ENCODE peak calls at places on chromosome 9, in eight cellular contexts. One of them, this sample, is unnamed.

GRCh38 chr9:72305102-72305546 is 59.9 kb downstream of the ZFAND5 start:
- DNase-seq in breast epithelium: peak; percentile 64
- DNase-seq in mesenchymal stem cell: peak; percentile 97
- DNase-seq in HCEC 1CT: peak; percentile 35
- DNase-seq in NCI-H345: no peak
- DNase-seq in cardiac fibroblast: peak; percentile 96
- DNase-seq in stimulated activated CD4-positive, alpha-beta T cell treated with anti-CD3 and anti-CD28 coated beads, Interleukin-1b, Interleukin-23, amount 100 ng/mL, for 1 hour: no peak
- DNase-seq in activated B cell treated with CpG ODN at 0.5 μM for 24 hours: peak; percentile 35
- DNase-seq in this sample: peak; percentile 15

GRCh38 chr9:29968831-29969230 is 2395.6 kb upstream of the C9orf72 start:
- DNase-seq in breast epithelium: no peak
- DNase-seq in mesenchymal stem cell: no peak
- DNase-seq in HCEC 1CT: no peak
- DNase-seq in NCI-H345: no peak
- DNase-seq in cardiac fibroblast: no peak
- DNase-seq in stimulated activated CD4-positive, alpha-beta T cell treated with anti-CD3 and anti-CD28 coated beads, Interleukin-1b, Interleukin-23, amount 100 ng/mL, for 1 hour: no peak
- DNase-seq in activated B cell treated with CpG ODN at 0.5 μM for 24 hours: no peak
- DNase-seq in this sample: no peak

GRCh38 chr9:88966894-88967676 is 24.2 kb upstream of the S1PR3 start:
- DNase-seq in breast epithelium: no peak
- DNase-seq in mesenchymal stem cell: no peak
- DNase-seq in HCEC 1CT: no peak
- DNase-seq in NCI-H345: no peak
- DNase-seq in cardiac fibroblast: no peak
- DNase-seq in stimulated activated CD4-positive, alpha-beta T cell treated with anti-CD3 and anti-CD28 coated beads, Interleukin-1b, Interleukin-23, amount 100 ng/mL, for 1 hour: no peak
- DNase-seq in activated B cell treated with CpG ODN at 0.5 μM for 24 hours: no peak
- DNase-seq in this sample: no peak

GRCh38 chr9:132878695-132879064 is at the start of gene SPACA9:
- DNase-seq in breast epithelium: peak; percentile 54
- DNase-seq in mesenchymal stem cell: peak; percentile 71
- DNase-seq in HCEC 1CT: peak; percentile 25
- DNase-seq in NCI-H345: peak; percentile 55
- DNase-seq in cardiac fibroblast: peak; percentile 53
- DNase-seq in stimulated activated CD4-positive, alpha-beta T cell treated with anti-CD3 and anti-CD28 coated beads, Interleukin-1b, Interleukin-23, amount 100 ng/mL, for 1 hour: no peak
- DNase-seq in activated B cell treated with CpG ODN at 0.5 μM for 24 hours: peak; percentile 36
- DNase-seq in this sample: peak; percentile 41

GRCh38 chr9:2411459-2412215 is 209.9 kb upstream of the VLDLR start:
- DNase-seq in breast epithelium: no peak
- DNase-seq in mesenchymal stem cell: peak; percentile 35
- DNase-seq in HCEC 1CT: peak; percentile 43
- DNase-seq in NCI-H345: no peak
- DNase-seq in cardiac fibroblast: peak; percentile 40
- DNase-seq in stimulated activated CD4-positive, alpha-beta T cell treated with anti-CD3 and anti-CD28 coated beads, Interleukin-1b, Interleukin-23, amount 100 ng/mL, for 1 hour: no peak
- DNase-seq in activated B cell treated with CpG ODN at 0.5 μM for 24 hours: no peak
- DNase-seq in this sample: no peak

GRCh38 chr9:131799177-131799823 is 59.4 kb upstream of the RAPGEF1 start:
- DNase-seq in breast epithelium: no peak
- DNase-seq in mesenchymal stem cell: peak; percentile 52
- DNase-seq in HCEC 1CT: peak; percentile 21
- DNase-seq in NCI-H345: no peak
- DNase-seq in cardiac fibroblast: peak; percentile 47
- DNase-seq in stimulated activated CD4-positive, alpha-beta T cell treated with anti-CD3 and anti-CD28 coated beads, Interleukin-1b, Interleukin-23, amount 100 ng/mL, for 1 hour: peak; percentile 37
- DNase-seq in activated B cell treated with CpG ODN at 0.5 μM for 24 hours: peak; percentile 26
- DNase-seq in this sample: no peak

GRCh38 chr9:13480688-13481087 is 201.2 kb upstream of the MPDZ start:
- DNase-seq in breast epithelium: no peak
- DNase-seq in mesenchymal stem cell: no peak
- DNase-seq in HCEC 1CT: no peak
- DNase-seq in NCI-H345: no peak
- DNase-seq in cardiac fibroblast: peak; percentile 6
- DNase-seq in stimulated activated CD4-positive, alpha-beta T cell treated with anti-CD3 and anti-CD28 coated beads, Interleukin-1b, Interleukin-23, amount 100 ng/mL, for 1 hour: no peak
- DNase-seq in activated B cell treated with CpG ODN at 0.5 μM for 24 hours: no peak
- DNase-seq in this sample: no peak

GRCh38 chr9:94920439-94920951 is 194.0 kb downstream of the AOPEP start:
- DNase-seq in breast epithelium: no peak
- DNase-seq in mesenchymal stem cell: peak; percentile 82
- DNase-seq in HCEC 1CT: peak; percentile 80
- DNase-seq in NCI-H345: no peak
- DNase-seq in cardiac fibroblast: peak; percentile 68
- DNase-seq in stimulated activated CD4-positive, alpha-beta T cell treated with anti-CD3 and anti-CD28 coated beads, Interleukin-1b, Interleukin-23, amount 100 ng/mL, for 1 hour: no peak
- DNase-seq in activated B cell treated with CpG ODN at 0.5 μM for 24 hours: no peak
- DNase-seq in this sample: no peak

GRCh38 chr9:74036549-74037231 is 460.4 kb upstream of the RORB start:
- DNase-seq in breast epithelium: no peak
- DNase-seq in mesenchymal stem cell: no peak
- DNase-seq in HCEC 1CT: peak; percentile 74
- DNase-seq in NCI-H345: no peak
- DNase-seq in cardiac fibroblast: no peak
- DNase-seq in stimulated activated CD4-positive, alpha-beta T cell treated with anti-CD3 and anti-CD28 coated beads, Interleukin-1b, Interleukin-23, amount 100 ng/mL, for 1 hour: no peak
- DNase-seq in activated B cell treated with CpG ODN at 0.5 μM for 24 hours: no peak
- DNase-seq in this sample: no peak

GRCh38 chr9:114011313-114011712 is 66.8 kb downstream of the AMBP start:
- DNase-seq in breast epithelium: no peak
- DNase-seq in mesenchymal stem cell: no peak
- DNase-seq in HCEC 1CT: no peak
- DNase-seq in NCI-H345: no peak
- DNase-seq in cardiac fibroblast: no peak
- DNase-seq in stimulated activated CD4-positive, alpha-beta T cell treated with anti-CD3 and anti-CD28 coated beads, Interleukin-1b, Interleukin-23, amount 100 ng/mL, for 1 hour: no peak
- DNase-seq in activated B cell treated with CpG ODN at 0.5 μM for 24 hours: no peak
- DNase-seq in this sample: no peak

GRCh38 chr9:114284316-114285060 is 38.4 kb upstream of the ORM1 start:
- DNase-seq in breast epithelium: no peak
- DNase-seq in mesenchymal stem cell: no peak
- DNase-seq in HCEC 1CT: no peak
- DNase-seq in NCI-H345: no peak
- DNase-seq in cardiac fibroblast: no peak
- DNase-seq in stimulated activated CD4-positive, alpha-beta T cell treated with anti-CD3 and anti-CD28 coated beads, Interleukin-1b, Interleukin-23, amount 100 ng/mL, for 1 hour: no peak
- DNase-seq in activated B cell treated with CpG ODN at 0.5 μM for 24 hours: no peak
- DNase-seq in this sample: no peak

GRCh38 chr9:69658987-69659677 is 13.0 kb downstream of the APBA1 start:
- DNase-seq in breast epithelium: no peak
- DNase-seq in mesenchymal stem cell: peak; percentile 47
- DNase-seq in HCEC 1CT: no peak
- DNase-seq in NCI-H345: peak; percentile 11
- DNase-seq in cardiac fibroblast: no peak
- DNase-seq in stimulated activated CD4-positive, alpha-beta T cell treated with anti-CD3 and anti-CD28 coated beads, Interleukin-1b, Interleukin-23, amount 100 ng/mL, for 1 hour: no peak
- DNase-seq in activated B cell treated with CpG ODN at 0.5 μM for 24 hours: no peak
- DNase-seq in this sample: no peak

GRCh38 chr9:89662718-89663246 is 58.0 kb downstream of the GADD45G start:
- DNase-seq in breast epithelium: no peak
- DNase-seq in mesenchymal stem cell: peak; percentile 8
- DNase-seq in HCEC 1CT: no peak
- DNase-seq in NCI-H345: no peak
- DNase-seq in cardiac fibroblast: no peak
- DNase-seq in stimulated activated CD4-positive, alpha-beta T cell treated with anti-CD3 and anti-CD28 coated beads, Interleukin-1b, Interleukin-23, amount 100 ng/mL, for 1 hour: no peak
- DNase-seq in activated B cell treated with CpG ODN at 0.5 μM for 24 hours: no peak
- DNase-seq in this sample: no peak

GRCh38 chr9:36572515-36573418 is at the start of gene MELK:
- DNase-seq in breast epithelium: peak; percentile 35
- DNase-seq in mesenchymal stem cell: peak; percentile 81
- DNase-seq in HCEC 1CT: peak; percentile 81
- DNase-seq in NCI-H345: peak; percentile 90
- DNase-seq in cardiac fibroblast: peak; percentile 78
- DNase-seq in stimulated activated CD4-positive, alpha-beta T cell treated with anti-CD3 and anti-CD28 coated beads, Interleukin-1b, Interleukin-23, amount 100 ng/mL, for 1 hour: peak; percentile 85
- DNase-seq in activated B cell treated with CpG ODN at 0.5 μM for 24 hours: peak; percentile 91
- DNase-seq in this sample: peak; percentile 94

GRCh38 chr9:32136700-32137339 is 247.6 kb upstream of the ACO1 start:
- DNase-seq in breast epithelium: no peak
- DNase-seq in mesenchymal stem cell: no peak
- DNase-seq in HCEC 1CT: no peak
- DNase-seq in NCI-H345: no peak
- DNase-seq in cardiac fibroblast: no peak
- DNase-seq in stimulated activated CD4-positive, alpha-beta T cell treated with anti-CD3 and anti-CD28 coated beads, Interleukin-1b, Interleukin-23, amount 100 ng/mL, for 1 hour: no peak
- DNase-seq in activated B cell treated with CpG ODN at 0.5 μM for 24 hours: no peak
- DNase-seq in this sample: no peak

GRCh38 chr9:127805620-127806019 is 2.9 kb downstream of the FPGS start:
- DNase-seq in breast epithelium: no peak
- DNase-seq in mesenchymal stem cell: no peak
- DNase-seq in HCEC 1CT: no peak
- DNase-seq in NCI-H345: peak; percentile 10
- DNase-seq in cardiac fibroblast: peak; percentile 47
- DNase-seq in stimulated activated CD4-positive, alpha-beta T cell treated with anti-CD3 and anti-CD28 coated beads, Interleukin-1b, Interleukin-23, amount 100 ng/mL, for 1 hour: no peak
- DNase-seq in activated B cell treated with CpG ODN at 0.5 μM for 24 hours: no peak
- DNase-seq in this sample: no peak

GRCh38 chr9:89252910-89253309 is 58.1 kb upstream of the CKS2 start:
- DNase-seq in breast epithelium: no peak
- DNase-seq in mesenchymal stem cell: no peak
- DNase-seq in HCEC 1CT: no peak
- DNase-seq in NCI-H345: no peak
- DNase-seq in cardiac fibroblast: no peak
- DNase-seq in stimulated activated CD4-positive, alpha-beta T cell treated with anti-CD3 and anti-CD28 coated beads, Interleukin-1b, Interleukin-23, amount 100 ng/mL, for 1 hour: no peak
- DNase-seq in activated B cell treated with CpG ODN at 0.5 μM for 24 hours: no peak
- DNase-seq in this sample: no peak